ENCODE peak calls at places on chromosome 12, in six cellular contexts. A is bronchial epithelial cell, N is fibroblast of lung, U is HuH-7.5, V is breast epithelium, G is mesendoderm. X is an unnamed sample.

GRCh38 chr12:101608301-101609133 is 13.7 kb downstream of the MYBPC1 start:
- DNase-seq in G (no peak), U (peak), V (peak), N (no peak), A (peak), X (no peak)

GRCh38 chr12:27081668-27082091 is 698 bp downstream of the C12orf71 start:
- DNase-seq in V (peak), G (peak), N (no peak), U (peak), A (peak), X (no peak)

GRCh38 chr12:116040412-116040811 is 237.1 kb downstream of the MED13L start:
- DNase-seq in N (peak), G (no peak), V (no peak), A (no peak), U (no peak), X (no peak)

GRCh38 chr12:47066278-47067048 is 13.0 kb upstream of the PCED1B start:
- DNase-seq in G (no peak), A (peak), U (no peak), N (peak), V (no peak), X (no peak)

GRCh38 chr12:100926669-100927248 is 132.2 kb downstream of the ANO4 start:
- DNase-seq in G (peak), V (no peak), N (peak), U (peak), A (peak), X (peak)

GRCh38 chr12:39402922-39403321 is 40.0 kb downstream of the KIF21A start:
- DNase-seq in U (no peak), A (peak), G (no peak), V (no peak), N (peak), X (no peak)

GRCh38 chr12:42979746-42980145 is 390.2 kb upstream of the PRICKLE1 start:
- DNase-seq in G (no peak), N (peak), V (no peak), U (no peak), A (no peak), X (no peak)

GRCh38 chr12:51528852-51529545 is 62.0 kb upstream of the SCN8A start:
- DNase-seq in U (no peak), A (no peak), N (peak), V (no peak), G (peak), X (no peak)

GRCh38 chr12:120922279-120922678 is 18.1 kb upstream of the SPPL3 start:
- DNase-seq in A (no peak), N (no peak), G (peak), U (no peak), V (no peak), X (no peak)

GRCh38 chr12:104220931-104221330 is 5.4 kb downstream of the TXNRD1 start:
- DNase-seq in V (no peak), U (no peak), A (no peak), N (no peak), G (no peak), X (no peak)

GRCh38 chr12:67650528-67651379 is 2.2 kb downstream of the DYRK2 start:
- DNase-seq in U (no peak), V (no peak), N (no peak), A (no peak), G (peak), X (no peak)

GRCh38 chr12:74538491-74539258 is 1.0 kb downstream of the ATXN7L3B start:
- DNase-seq in V (no peak), N (peak), U (peak), G (peak), A (no peak), X (no peak)

GRCh38 chr12:123889848-123890535 is 82.6 kb downstream of the CCDC92 start:
- DNase-seq in A (no peak), V (no peak), U (no peak), N (no peak), G (no peak), X (no peak)

GRCh38 chr12:104410786-104411185 is 46.0 kb upstream of the CHST11 start:
- DNase-seq in N (peak), U (no peak), V (no peak), G (no peak), A (peak), X (no peak)

GRCh38 chr12:117151195-117152031 is 38.9 kb downstream of the FBXO21 start:
- DNase-seq in A (peak), G (peak), U (peak), V (peak), N (peak), X (peak)

GRCh38 chr12:69056743-69057515 is 124.0 kb upstream of the CPM start:
- DNase-seq in N (peak), V (no peak), U (no peak), G (no peak), A (no peak), X (no peak)

GRCh38 chr12:111429760-111430417 is 24.2 kb downstream of the SH2B3 start:
- DNase-seq in N (no peak), A (no peak), U (no peak), V (no peak), G (no peak), X (no peak)

GRCh38 chr12:52870361-52871290 is 21.8 kb upstream of the KRT78 start:
- DNase-seq in N (no peak), V (no peak), A (peak), G (peak), U (peak), X (peak)

GRCh38 chr12:43789941-43790340 is 16.2 kb downstream of the TWF1 start:
- DNase-seq in G (peak), N (peak), U (no peak), A (peak), V (no peak), X (no peak)

GRCh38 chr12:87784350-87784749 is 244.9 kb downstream of the C12orf50 start:
- DNase-seq in N (no peak), V (no peak), U (no peak), G (no peak), A (no peak), X (no peak)

GRCh38 chr12:30043151-30043550 is 259.4 kb upstream of the TMTC1 start:
- DNase-seq in U (no peak), V (no peak), N (no peak), A (no peak), G (no peak), X (no peak)

GRCh38 chr12:56437430-56438176 is 11.6 kb downstream of the TIMELESS start:
- DNase-seq in A (no peak), N (no peak), G (no peak), U (no peak), V (no peak), X (no peak)

GRCh38 chr12:6193853-6194815 is 6.1 kb upstream of the CD9 start:
- DNase-seq in G (peak), N (no peak), V (no peak), A (peak), U (no peak), X (no peak)

GRCh38 chr12:99170026-99170425 is 477.5 kb upstream of the GARIN6 start:
- DNase-seq in U (no peak), V (no peak), A (no peak), N (no peak), G (no peak), X (no peak)

GRCh38 chr12:51171884-51172514 is 936 bp downstream of the TFCP2 start:
- DNase-seq in G (peak), U (no peak), V (no peak), A (peak), N (peak), X (no peak)

GRCh38 chr12:110670161-110670701 is 18.7 kb downstream of the HVCN1 start:
- DNase-seq in V (no peak), N (no peak), U (no peak), A (no peak), G (no peak), X (no peak)

GRCh38 chr12:111462134-111462821 is 56.6 kb downstream of the SH2B3 start:
- DNase-seq in A (no peak), N (peak), U (no peak), G (no peak), V (no peak), X (no peak)

GRCh38 chr12:75437564-75437963 is 43.0 kb upstream of the GLIPR1 start:
- DNase-seq in G (peak), N (peak), V (no peak), U (no peak), A (peak), X (no peak)

GRCh38 chr12:7169951-7170350 is 19.5 kb upstream of the PEX5 start:
- DNase-seq in N (no peak), U (no peak), A (no peak), V (no peak), G (no peak), X (no peak)

GRCh38 chr12:121719926-121720414 is 7.4 kb downstream of the TMEM120B start:
- DNase-seq in U (no peak), N (peak), G (peak), V (no peak), A (peak), X (no peak)

GRCh38 chr12:12273291-12273957 is 6.6 kb upstream of the LRP6 start:
- DNase-seq in G (no peak), A (no peak), N (peak), U (no peak), V (no peak), X (no peak)

GRCh38 chr12:5960783-5961182 is 15.7 kb upstream of the ANO2 start:
- DNase-seq in G (peak), V (no peak), A (no peak), N (no peak), U (no peak), X (no peak)

GRCh38 chr12:121611306-121611705 is 15.0 kb upstream of the ORAI1 start:
- DNase-seq in V (no peak), G (peak), U (no peak), A (no peak), N (no peak), X (no peak)

GRCh38 chr12:80935076-80935475 is 2.7 kb downstream of the LIN7A start:
- DNase-seq in N (no peak), V (no peak), U (no peak), G (no peak), A (no peak), X (no peak)

GRCh38 chr12:1662761-1663439 is 28.0 kb upstream of the ADIPOR2 start:
- DNase-seq in A (peak), G (peak), N (peak), V (peak), U (peak), X (peak)

GRCh38 chr12:2997989-2998670 is 38.9 kb downstream of the TEAD4 start:
- DNase-seq in V (no peak), N (peak), U (no peak), G (no peak), A (no peak), X (no peak)

GRCh38 chr12:118706437-118706836 is 274.9 kb upstream of the SRRM4 start:
- DNase-seq in A (no peak), U (no peak), N (no peak), G (no peak), V (no peak), X (no peak)

GRCh38 chr12:117155278-117156060 is 34.8 kb downstream of the FBXO21 start:
- DNase-seq in U (peak), G (peak), N (peak), V (no peak), A (peak), X (peak)

GRCh38 chr12:30795660-30796507 is 41.1 kb upstream of the CAPRIN2 start:
- DNase-seq in V (peak), G (peak), N (peak), U (peak), A (peak), X (peak)